ENCODE peak calls at places on chromosome 16, in six cellular contexts. One of them, this sample, is unnamed. For H3K36me3, the result is how much of the 10 kb centered on the place peaks cover.

GRCh38 chr16:87581867-87582220 is 20.5 kb upstream of the JPH3 start:
- DNase-seq in bronchial epithelial cell: peak
- DNase-seq in upper lobe of right lung: no peak
- DNase-seq in CD8-positive, alpha-beta T cell: no peak
- DNase-seq in astrocyte: peak
- DNase-seq in mesendoderm: no peak
- DNase-seq in this sample: peak

GRCh38 chr16:78551487-78552085 is 452.1 kb downstream of the WWOX start:
- DNase-seq in bronchial epithelial cell: no peak
- DNase-seq in astrocyte: no peak
- DNase-seq in CD8-positive, alpha-beta T cell: no peak
- DNase-seq in mesendoderm: peak
- DNase-seq in upper lobe of right lung: no peak
- DNase-seq in this sample: no peak

GRCh38 chr16:29777576-29778360 is at the start of gene ZG16:
- DNase-seq in astrocyte: no peak
- DNase-seq in CD8-positive, alpha-beta T cell: no peak
- DNase-seq in upper lobe of right lung: no peak
- DNase-seq in mesendoderm: no peak
- DNase-seq in bronchial epithelial cell: no peak
- DNase-seq in this sample: no peak

GRCh38 chr16:728131-728889 is 1.4 kb downstream of the HAGHL start:
- DNase-seq in astrocyte: peak
- DNase-seq in bronchial epithelial cell: peak
- DNase-seq in upper lobe of right lung: peak
- DNase-seq in CD8-positive, alpha-beta T cell: peak
- DNase-seq in mesendoderm: peak
- DNase-seq in this sample: no peak

GRCh38 chr16:69613283-69614154 is 47.8 kb downstream of the NFAT5 start:
- DNase-seq in astrocyte: peak
- DNase-seq in mesendoderm: no peak
- DNase-seq in CD8-positive, alpha-beta T cell: no peak
- DNase-seq in bronchial epithelial cell: peak
- DNase-seq in upper lobe of right lung: no peak
- DNase-seq in this sample: no peak

GRCh38 chr16:18958621-18959578 is 24.8 kb upstream of the TMC7 start:
- DNase-seq in CD8-positive, alpha-beta T cell: no peak
- DNase-seq in astrocyte: peak
- DNase-seq in bronchial epithelial cell: no peak
- DNase-seq in upper lobe of right lung: no peak
- DNase-seq in mesendoderm: no peak
- DNase-seq in this sample: no peak

GRCh38 chr16:9406039-9406438 is 314.6 kb downstream of the HAPSTR1 start:
- DNase-seq in astrocyte: no peak
- DNase-seq in CD8-positive, alpha-beta T cell: no peak
- DNase-seq in upper lobe of right lung: no peak
- DNase-seq in bronchial epithelial cell: no peak
- DNase-seq in mesendoderm: no peak
- DNase-seq in this sample: no peak

GRCh38 chr16:47578573-47578972 is 117.4 kb downstream of the PHKB start:
- DNase-seq in upper lobe of right lung: no peak
- DNase-seq in bronchial epithelial cell: peak
- DNase-seq in astrocyte: peak
- DNase-seq in mesendoderm: peak
- DNase-seq in CD8-positive, alpha-beta T cell: no peak
- DNase-seq in this sample: no peak

GRCh38 chr16:57049678-57050077 is 42.7 kb upstream of the CPNE2 start:
- DNase-seq in upper lobe of right lung: no peak
- DNase-seq in astrocyte: no peak
- DNase-seq in bronchial epithelial cell: no peak
- DNase-seq in mesendoderm: no peak
- DNase-seq in CD8-positive, alpha-beta T cell: no peak
- DNase-seq in this sample: no peak

GRCh38 chr16:84511821-84512220 is 7.4 kb upstream of the MEAK7 start:
- DNase-seq in astrocyte: no peak
- DNase-seq in bronchial epithelial cell: no peak
- DNase-seq in CD8-positive, alpha-beta T cell: no peak
- DNase-seq in upper lobe of right lung: peak
- DNase-seq in mesendoderm: no peak
- DNase-seq in this sample: no peak

GRCh38 chr16:502179-502943 is 25.2 kb upstream of the CAPN15 start:
- DNase-seq in CD8-positive, alpha-beta T cell: no peak
- DNase-seq in astrocyte: no peak
- DNase-seq in mesendoderm: no peak
- DNase-seq in upper lobe of right lung: no peak
- DNase-seq in bronchial epithelial cell: peak
- DNase-seq in this sample: no peak

GRCh38 chr16:9256196-9256595 is 164.8 kb downstream of the HAPSTR1 start:
- DNase-seq in astrocyte: no peak
- DNase-seq in CD8-positive, alpha-beta T cell: no peak
- DNase-seq in mesendoderm: peak
- DNase-seq in upper lobe of right lung: no peak
- DNase-seq in bronchial epithelial cell: no peak
- DNase-seq in this sample: no peak

GRCh38 chr16:30121741-30122620 is 1.0 kb downstream of the MAPK3 start:
- DNase-seq in upper lobe of right lung: peak
- DNase-seq in bronchial epithelial cell: no peak
- DNase-seq in astrocyte: no peak
- DNase-seq in CD8-positive, alpha-beta T cell: no peak
- DNase-seq in mesendoderm: no peak
- DNase-seq in this sample: no peak

GRCh38 chr16:929227-929669 is 41.5 kb downstream of the LMF1 start:
- DNase-seq in astrocyte: no peak
- DNase-seq in upper lobe of right lung: no peak
- DNase-seq in bronchial epithelial cell: no peak
- DNase-seq in CD8-positive, alpha-beta T cell: no peak
- DNase-seq in mesendoderm: no peak
- DNase-seq in this sample: no peak

GRCh38 chr16:16101585-16101984 is 121.7 kb downstream of the ABCC6 start:
- DNase-seq in CD8-positive, alpha-beta T cell: no peak
- DNase-seq in upper lobe of right lung: no peak
- DNase-seq in mesendoderm: no peak
- DNase-seq in bronchial epithelial cell: no peak
- DNase-seq in astrocyte: no peak
- DNase-seq in this sample: no peak

GRCh38 chr16:83808573-83809014 is 816 bp downstream of the HSBP1 start:
- DNase-seq in upper lobe of right lung: no peak
- DNase-seq in bronchial epithelial cell: no peak
- DNase-seq in CD8-positive, alpha-beta T cell: no peak
- DNase-seq in mesendoderm: no peak
- DNase-seq in astrocyte: no peak
- DNase-seq in this sample: no peak

GRCh38 chr16:27427538-27427937 is 25.6 kb downstream of the IL21R start:
- DNase-seq in astrocyte: no peak
- DNase-seq in CD8-positive, alpha-beta T cell: no peak
- DNase-seq in bronchial epithelial cell: no peak
- DNase-seq in upper lobe of right lung: no peak
- DNase-seq in mesendoderm: no peak
- DNase-seq in this sample: no peak

GRCh38 chr16:29849505-29849904 is 13.5 kb downstream of the CDIPT start:
- DNase-seq in CD8-positive, alpha-beta T cell: no peak
- DNase-seq in bronchial epithelial cell: no peak
- DNase-seq in astrocyte: no peak
- DNase-seq in upper lobe of right lung: no peak
- DNase-seq in mesendoderm: peak
- DNase-seq in this sample: no peak

GRCh38 chr16:49395021-49395420 is 21.4 kb downstream of the C16orf78 start:
- DNase-seq in mesendoderm: no peak
- DNase-seq in upper lobe of right lung: no peak
- DNase-seq in bronchial epithelial cell: no peak
- DNase-seq in astrocyte: no peak
- DNase-seq in CD8-positive, alpha-beta T cell: no peak
- DNase-seq in this sample: no peak

GRCh38 chr16:35207059-35207999 is 1747.9 kb downstream of the TP53TG3F start:
- DNase-seq in bronchial epithelial cell: no peak
- DNase-seq in mesendoderm: no peak
- DNase-seq in astrocyte: no peak
- DNase-seq in CD8-positive, alpha-beta T cell: no peak
- DNase-seq in upper lobe of right lung: peak
- DNase-seq in this sample: no peak

GRCh38 chr16:4882633-4883285 is 35.5 kb downstream of the UBN1 start:
- DNase-seq in bronchial epithelial cell: peak
- DNase-seq in astrocyte: peak
- DNase-seq in mesendoderm: no peak
- DNase-seq in upper lobe of right lung: no peak
- DNase-seq in CD8-positive, alpha-beta T cell: no peak
- DNase-seq in this sample: peak

GRCh38 chr16:85227262-85227923 is 115.1 kb upstream of the CIBAR2 start:
- DNase-seq in astrocyte: peak
- DNase-seq in bronchial epithelial cell: no peak
- DNase-seq in CD8-positive, alpha-beta T cell: no peak
- DNase-seq in upper lobe of right lung: no peak
- DNase-seq in mesendoderm: no peak
- DNase-seq in this sample: no peak

GRCh38 chr16:1500465-1501150 is 7.4 kb downstream of the TELO2 start:
- DNase-seq in CD8-positive, alpha-beta T cell: no peak
- DNase-seq in bronchial epithelial cell: no peak
- DNase-seq in mesendoderm: no peak
- DNase-seq in upper lobe of right lung: no peak
- DNase-seq in astrocyte: no peak
- DNase-seq in this sample: no peak

GRCh38 chr16:2008631-2009301 is 855 bp downstream of the ZNF598 start:
- DNase-seq in CD8-positive, alpha-beta T cell: no peak
- DNase-seq in astrocyte: no peak
- DNase-seq in upper lobe of right lung: no peak
- DNase-seq in bronchial epithelial cell: no peak
- DNase-seq in mesendoderm: peak
- DNase-seq in this sample: no peak

GRCh38 chr16:55294129-55294528 is 29.9 kb upstream of the IRX6 start:
- DNase-seq in astrocyte: no peak
- DNase-seq in CD8-positive, alpha-beta T cell: no peak
- DNase-seq in bronchial epithelial cell: no peak
- DNase-seq in mesendoderm: peak
- DNase-seq in upper lobe of right lung: no peak
- DNase-seq in this sample: no peak

GRCh38 chr16:2715519-2715918 is 4.5 kb downstream of the PRSS27 start:
- DNase-seq in bronchial epithelial cell: no peak
- DNase-seq in upper lobe of right lung: peak
- DNase-seq in astrocyte: peak
- DNase-seq in CD8-positive, alpha-beta T cell: peak
- DNase-seq in mesendoderm: peak
- DNase-seq in this sample: no peak

GRCh38 chr16:79175286-79176057 is 425.1 kb downstream of the MAF start:
- DNase-seq in bronchial epithelial cell: peak
- DNase-seq in mesendoderm: peak
- DNase-seq in upper lobe of right lung: no peak
- DNase-seq in astrocyte: no peak
- DNase-seq in CD8-positive, alpha-beta T cell: no peak
- DNase-seq in this sample: no peak

DNA sequence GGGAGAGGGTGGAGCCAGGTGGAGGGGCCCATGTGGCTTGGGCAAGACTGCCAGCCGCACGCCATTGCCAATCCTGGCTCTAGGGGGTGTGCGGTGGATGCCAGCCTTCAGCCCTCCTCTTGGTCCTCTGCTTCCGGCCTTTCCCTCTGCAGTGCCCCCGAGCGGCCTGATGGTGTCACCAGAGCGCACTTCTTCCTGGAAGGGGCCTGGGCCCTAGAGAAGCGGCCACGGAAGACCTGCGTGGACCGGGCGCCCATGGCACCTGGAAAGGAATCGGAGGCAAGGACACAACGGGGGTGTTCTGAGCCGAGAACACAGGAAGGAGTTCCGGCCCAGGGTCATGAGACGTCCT is 93.0 kb downstream of the IRX3 start:
- DNase-seq in upper lobe of right lung: peak
- DNase-seq in CD8-positive, alpha-beta T cell: no peak
- DNase-seq in astrocyte: peak
- DNase-seq in mesendoderm: peak
- DNase-seq in bronchial epithelial cell: peak
- DNase-seq in this sample: no peak
- H3K4me3 ChIP-seq in upper lobe of right lung: peak
- H3K4me3 ChIP-seq in CD8-positive, alpha-beta T cell: no peak
- H3K4me3 ChIP-seq in astrocyte: peak
- H3K4me3 ChIP-seq in mesendoderm: peak
- H3K4me3 ChIP-seq in bronchial epithelial cell: peak
- H3K4me3 ChIP-seq in this sample: no peak

DNA sequence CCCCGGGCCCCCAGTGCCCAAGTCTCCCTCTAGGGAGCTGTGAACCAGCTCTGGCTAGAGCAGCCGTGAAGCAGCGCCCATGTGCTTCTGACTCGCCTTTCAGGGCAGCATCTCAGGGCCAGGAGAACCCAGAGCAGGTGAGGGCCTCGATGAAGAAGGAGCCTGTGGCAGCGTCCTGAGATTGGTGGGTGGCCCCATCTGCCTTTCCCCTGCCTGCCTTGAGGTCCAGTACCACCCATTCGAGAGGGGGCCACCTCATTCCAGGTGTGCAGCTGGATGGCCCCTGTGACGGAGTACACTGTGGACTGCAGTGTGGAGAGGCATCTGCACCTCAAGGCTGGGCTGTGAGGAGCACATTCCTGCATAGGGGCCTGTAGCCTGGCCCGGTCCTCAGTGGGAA is 167.3 kb upstream of the ZNF267 start:
- DNase-seq in upper lobe of right lung: no peak
- DNase-seq in astrocyte: no peak
- DNase-seq in CD8-positive, alpha-beta T cell: no peak
- DNase-seq in bronchial epithelial cell: no peak
- DNase-seq in mesendoderm: no peak
- DNase-seq in this sample: no peak
- H3K36me3 ChIP-seq in upper lobe of right lung: under half
- H3K36me3 ChIP-seq in astrocyte: under half
- H3K36me3 ChIP-seq in CD8-positive, alpha-beta T cell: half or more
- H3K36me3 ChIP-seq in bronchial epithelial cell: under half
- H3K36me3 ChIP-seq in mesendoderm: under half
- H3K36me3 ChIP-seq in this sample: under half

DNA sequence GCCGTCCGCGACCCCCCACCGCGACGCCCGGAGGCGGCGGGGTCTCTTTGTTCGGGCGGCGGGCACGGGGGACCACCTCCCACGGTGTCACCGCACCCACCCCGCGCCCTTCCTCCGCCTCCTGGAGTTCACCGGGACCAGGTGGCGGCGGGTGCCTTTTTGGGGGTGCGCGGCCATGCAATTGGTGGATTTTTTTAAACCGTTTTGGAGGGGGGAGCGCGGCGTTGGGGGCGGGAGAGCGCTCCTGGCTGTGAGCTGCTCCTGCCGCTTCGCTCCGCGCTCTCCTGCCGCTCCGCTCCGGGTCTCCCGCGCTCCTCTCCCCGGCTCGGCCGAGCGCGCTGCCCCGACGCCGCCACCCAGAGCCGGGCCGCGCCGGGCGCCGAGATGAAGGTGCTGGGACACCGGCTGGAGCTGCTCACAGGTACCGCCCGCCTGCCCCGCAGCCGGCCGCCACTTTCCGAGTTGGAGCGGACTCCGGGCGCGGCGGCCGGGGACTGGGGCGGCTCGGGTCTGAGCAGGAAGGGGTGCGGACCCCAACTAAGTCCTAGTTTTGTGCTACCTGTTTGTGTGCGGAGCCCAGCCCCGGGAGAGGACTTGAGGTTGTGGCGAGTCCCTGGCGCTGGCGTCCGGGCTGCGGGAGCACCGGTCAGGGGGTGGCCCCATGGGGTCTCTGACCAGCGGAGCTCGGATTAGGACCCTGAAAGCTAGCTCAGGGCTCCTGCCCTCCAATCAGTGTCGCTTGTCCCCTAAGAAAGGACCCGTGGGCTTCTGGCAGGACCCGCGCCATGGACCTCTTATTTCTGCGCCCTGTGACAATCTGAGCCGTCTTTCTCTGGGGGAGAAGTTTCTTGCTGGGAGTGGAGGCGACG is 35.7 kb upstream of the NDRG4 start:
- DNase-seq in mesendoderm: no peak
- DNase-seq in upper lobe of right lung: no peak
- DNase-seq in astrocyte: no peak
- DNase-seq in CD8-positive, alpha-beta T cell: no peak
- DNase-seq in bronchial epithelial cell: no peak
- DNase-seq in this sample: no peak
- H3K4me3 ChIP-seq in mesendoderm: peak
- H3K4me3 ChIP-seq in upper lobe of right lung: peak
- H3K4me3 ChIP-seq in astrocyte: no peak
- H3K4me3 ChIP-seq in CD8-positive, alpha-beta T cell: no peak
- H3K4me3 ChIP-seq in bronchial epithelial cell: peak
- H3K4me3 ChIP-seq in this sample: no peak

GRCh38 chr16:3760518-3760917 is 43.2 kb upstream of the TRAP1 start:
- DNase-seq in mesendoderm: no peak
- DNase-seq in CD8-positive, alpha-beta T cell: no peak
- DNase-seq in astrocyte: no peak
- DNase-seq in upper lobe of right lung: no peak
- DNase-seq in bronchial epithelial cell: no peak
- DNase-seq in this sample: no peak
- H3K36me3 ChIP-seq in mesendoderm: under half
- H3K36me3 ChIP-seq in CD8-positive, alpha-beta T cell: under half
- H3K36me3 ChIP-seq in astrocyte: under half
- H3K36me3 ChIP-seq in upper lobe of right lung: half or more
- H3K36me3 ChIP-seq in bronchial epithelial cell: under half
- H3K36me3 ChIP-seq in this sample: under half

This sample was measured in BJ.